ENCODE peak calls at places on chromosomes 11 and 22, in eight cellular contexts. V is left lung; Z is AG04450; S is CD4-positive, alpha-beta T cell; K is PC-3; T is naive thymus-derived CD4-positive, alpha-beta T cell; D is uterus; Q is transverse colon. C is an unnamed sample.

GRCh38 chr11:104663190-104664140 is 234.8 kb downstream of the CASP12 start:
- DNase-seq in V (no peak), Z (no peak), S (no peak), K (peak; percentile 86), T (no peak), D (no peak), Q (no peak), C (no peak)

GRCh38 chr22:47333625-47334024 is 571.2 kb downstream of the TBC1D22A start:
- DNase-seq in V (no peak), Z (peak; percentile 48), S (no peak), K (peak; percentile 42), T (no peak), D (no peak), Q (no peak), C (no peak)

GRCh38 chr11:118939948-118940598 is 14.3 kb upstream of the BCL9L start:
- DNase-seq in V (peak; percentile 70), Z (no peak), S (no peak), K (no peak), T (peak; percentile 57), D (no peak), Q (no peak), C (no peak)

GRCh38 chr11:65489706-65490310 is 9.0 kb upstream of the MALAT1 start:
- DNase-seq in V (no peak), Z (no peak), S (no peak), K (no peak), T (no peak), D (peak; percentile 73), Q (peak; percentile 52), C (no peak)

GRCh38 chr11:133230446-133230845 is 301.9 kb downstream of the OPCML start:
- DNase-seq in V (no peak), Z (no peak), S (no peak), K (no peak), T (no peak), D (no peak), Q (peak; percentile 29), C (no peak)

GRCh38 chr11:11432621-11433319 is 79.7 kb upstream of the CSNK2A3 start:
- DNase-seq in V (no peak), Z (no peak), S (no peak), K (peak; percentile 75), T (no peak), D (no peak), Q (no peak), C (no peak)

GRCh38 chr11:117914398-117914761 is 14.8 kb downstream of the TMPRSS13 start:
- DNase-seq in V (no peak), Z (no peak), S (no peak), K (no peak), T (no peak), D (no peak), Q (no peak), C (no peak)

GRCh38 chr11:119320593-119321524 is 3.9 kb upstream of the MCAM start:
- DNase-seq in V (peak; percentile 88), Z (no peak), S (peak; percentile 40), K (peak; percentile 21), T (peak; percentile 55), D (peak; percentile 81), Q (peak; percentile 72), C (no peak)

GRCh38 chr11:70703141-70704052 is 305.1 kb downstream of the CTTN start:
- DNase-seq in V (no peak), Z (no peak), S (no peak), K (no peak), T (no peak), D (no peak), Q (no peak), C (no peak)

GRCh38 chr11:66339163-66339675 is 3.0 kb upstream of the RIN1 start:
- DNase-seq in V (peak; percentile 20), Z (no peak), S (no peak), K (peak; percentile 55), T (no peak), D (no peak), Q (no peak), C (no peak)

GRCh38 chr11:12076840-12077534 is 33.4 kb upstream of the MICAL2 start:
- DNase-seq in V (no peak), Z (no peak), S (no peak), K (no peak), T (no peak), D (no peak), Q (no peak), C (no peak)

GRCh38 chr11:47109882-47110281 is 66.8 kb downstream of the ARFGAP2 start:
- DNase-seq in V (no peak), Z (no peak), S (no peak), K (no peak), T (no peak), D (no peak), Q (no peak), C (no peak)

GRCh38 chr11:121575963-121576290 is 123.2 kb upstream of the SORL1-AS1 start:
- DNase-seq in V (no peak), Z (no peak), S (no peak), K (no peak), T (no peak), D (no peak), Q (no peak), C (no peak)

GRCh38 chr11:99199336-99199735 is 178.6 kb downstream of the CNTN5 start:
- DNase-seq in V (no peak), Z (no peak), S (no peak), K (no peak), T (no peak), D (no peak), Q (no peak), C (no peak)

GRCh38 chr11:10490398-10491232 is 35.6 kb downstream of the AMPD3 start:
- DNase-seq in V (peak; percentile 70), Z (peak; percentile 92), S (no peak), K (peak; percentile 97), T (no peak), D (peak; percentile 91), Q (peak; percentile 74), C (peak; percentile 70)

GRCh38 chr11:11989774-11990744 is 18.4 kb downstream of the DKK3 start:
- DNase-seq in V (no peak), Z (no peak), S (no peak), K (no peak), T (no peak), D (peak; percentile 15), Q (no peak), C (no peak)

GRCh38 chr11:47916361-47916841 is 64.0 kb upstream of the PTPRJ start:
- DNase-seq in V (no peak), Z (no peak), S (no peak), K (no peak), T (no peak), D (peak; percentile 74), Q (no peak), C (no peak)

DNA sequence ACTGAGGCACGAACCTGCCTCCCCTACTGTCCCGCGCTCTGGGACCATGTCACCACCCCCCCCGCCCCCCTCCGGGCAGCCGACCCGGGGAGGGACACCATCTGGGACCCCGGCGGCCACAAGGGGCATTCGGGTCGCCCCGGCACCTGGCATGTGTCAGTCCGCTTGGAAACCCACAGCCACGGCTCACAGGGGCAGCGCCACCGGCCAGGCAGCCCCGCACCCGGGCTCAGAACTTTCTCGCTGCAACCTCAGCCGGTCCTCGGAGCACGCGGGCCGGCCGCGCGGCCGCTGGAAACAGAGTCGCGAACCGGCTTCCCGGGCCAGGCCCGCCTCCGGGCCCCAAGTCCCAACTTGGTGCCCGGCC is 159.9 kb upstream of the GRK3 start:
- DNase-seq in V (peak; percentile 90), Z (no peak), S (no peak), K (no peak), T (no peak), D (no peak), Q (no peak), C (no peak)
- H3K27ac ChIP-seq in V (peak overlapping the region; percentile 87), Z (no peak overlapping the region), S (no peak overlapping the region), K (peak overlapping the region; percentile 68), T (no peak overlapping the region), D (peak overlapping the region; percentile 95), Q (peak overlapping the region; percentile 93), C (no peak overlapping the region)

GRCh38 chr11:111327908-111328624 is 29.7 kb downstream of the POU2AF3 start:
- DNase-seq in V (peak; percentile 82), Z (no peak), S (no peak), K (no peak), T (no peak), D (no peak), Q (no peak), C (no peak)
- H3K27ac ChIP-seq in V (no peak overlapping the region), Z (no peak overlapping the region), S (no peak overlapping the region), K (no peak overlapping the region), T (no peak overlapping the region), D (no peak overlapping the region), Q (peak overlapping the region; percentile 0), C (peak overlapping the region; percentile 65)

DNA sequence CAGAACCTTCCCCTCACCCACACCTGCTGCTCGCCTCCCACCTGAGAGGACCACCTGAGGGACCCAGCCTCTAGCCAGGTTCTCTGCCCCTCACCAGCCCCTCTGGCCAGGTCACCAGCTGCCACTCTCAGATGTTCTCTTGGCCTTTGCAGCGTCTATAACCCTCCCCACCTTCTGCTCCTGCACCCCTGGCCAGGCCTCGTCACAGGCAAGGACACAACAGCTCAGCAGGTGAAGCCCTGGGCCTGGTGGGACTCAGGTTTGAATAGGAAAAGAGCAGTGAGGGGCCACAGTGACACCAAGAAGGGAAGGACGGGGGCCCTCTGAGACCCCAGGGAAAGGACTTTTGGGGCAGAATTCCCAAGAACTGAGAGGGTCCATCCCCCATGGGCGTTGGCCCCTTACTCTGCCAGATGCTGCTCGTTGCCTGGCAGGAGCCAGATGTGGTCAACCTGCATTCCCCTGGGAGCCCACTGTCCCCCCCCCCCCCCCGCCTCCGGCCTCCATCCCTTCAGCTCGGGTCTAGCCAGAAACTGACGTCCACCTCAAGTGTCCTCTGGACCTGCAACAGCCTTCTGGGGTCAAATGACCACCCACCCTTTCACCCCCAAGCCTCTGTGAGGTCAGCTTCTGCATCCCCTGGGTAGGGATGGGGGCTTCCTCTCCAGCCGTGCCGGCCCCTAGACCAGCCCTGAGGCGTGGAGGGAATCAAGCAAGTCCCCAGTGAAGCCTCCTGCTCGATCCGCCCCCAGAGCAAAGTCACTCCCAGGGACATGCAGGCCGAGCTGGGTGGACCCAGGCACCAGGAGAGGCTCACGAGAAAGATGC is 28.7 kb downstream of the SBF1 start:
- DNase-seq in V (peak; percentile 61), Z (no peak), S (no peak), K (no peak), T (no peak), D (no peak), Q (no peak), C (no peak)
- H3K27ac ChIP-seq in V (peak overlapping the region; percentile 59), Z (no peak overlapping the region), S (peak overlapping the region; percentile 48), K (no peak overlapping the region), T (peak overlapping the region; percentile 55), D (no peak overlapping the region), Q (no peak overlapping the region), C (no peak overlapping the region)

DNA sequence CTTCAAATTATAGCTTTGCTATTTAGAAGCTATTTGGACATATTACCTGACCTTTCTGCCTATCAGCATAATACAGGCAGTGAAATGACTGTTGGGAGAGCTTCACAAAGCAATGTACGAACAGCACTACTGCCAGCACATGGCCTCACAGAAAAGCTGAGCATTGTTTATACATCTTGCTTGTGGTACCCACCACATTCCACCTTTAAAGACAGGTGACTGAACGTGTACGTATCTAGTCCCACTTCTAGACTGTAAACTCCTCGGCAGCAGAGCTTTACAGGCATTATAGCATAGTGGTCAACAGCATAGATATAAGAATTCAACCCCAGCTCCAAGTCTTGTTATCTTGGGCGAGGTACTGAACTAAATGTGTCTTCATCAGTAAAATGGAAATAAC is 1.6 kb downstream of the JOSD1 start:
- DNase-seq in V (no peak), Z (no peak), S (no peak), K (no peak), T (no peak), D (no peak), Q (no peak), C (no peak)
- H3K27ac ChIP-seq in V (peak overlapping the region; percentile 96), Z (peak overlapping the region; percentile 31), S (no peak overlapping the region), K (peak overlapping the region; percentile 76), T (peak overlapping the region; percentile 100), D (peak overlapping the region; percentile 97), Q (peak overlapping the region; percentile 99), C (peak overlapping the region; percentile 97)

GRCh38 chr11:334264-335033 is 13.8 kb upstream of the IFITM3 start:
- DNase-seq in V (no peak), Z (no peak), S (no peak), K (no peak), T (no peak), D (peak; percentile 80), Q (no peak), C (no peak)
- H3K27ac ChIP-seq in V (no peak overlapping the region), Z (no peak overlapping the region), S (no peak overlapping the region), K (no peak overlapping the region), T (no peak overlapping the region), D (peak overlapping the region; percentile 83), Q (no peak overlapping the region), C (no peak overlapping the region)

C was measured in caudate nucleus.